ENCODE peak calls at places on chromosomes 13 and 19, in nine cellular contexts. S is activated naive CD4-positive, alpha-beta T cell treated with anti-CD3 and anti-CD28 coated beads, Interleukin-2, amount 50 U/mL, for 72 hours; F is CD4-positive, alpha-beta T cell; A is HCT116; H is psoas muscle; I is naive thymus-derived CD8-positive, alpha-beta T cell; Y is upper lobe of left lung; U is activated CD8-positive, alpha-beta memory T cell treated with anti-CD3 and anti-CD28 coated beads, Interleukin-2, amount 10 ng/mL, durations not matched to agents 7 days and 5 days; D is pancreas. K is an unnamed sample.

GRCh38 chr19:21166436-21166835 is 24.6 kb downstream of the ZNF431 start:
- ATAC-seq in S (no peak), F (no peak), A (no peak), H (no peak), I (no peak), Y (no peak), U (no peak), D (no peak), K (no peak)

GRCh38 chr19:20611866-20612265 is 46.3 kb upstream of the ZNF737 start:
- ATAC-seq in S (no peak), F (no peak), A (no peak), H (no peak), I (no peak), Y (peak; percentile 30), U (no peak), D (peak; percentile 17), K (no peak)

GRCh38 chr19:5666921-5667610 is 13.2 kb downstream of the MICOS13 start:
- ATAC-seq in S (no peak), F (no peak), A (no peak), H (no peak), I (no peak), Y (no peak), U (no peak), D (no peak), K (no peak)

GRCh38 chr13:105908581-105908980 is 626.9 kb downstream of the EFNB2 start:
- ATAC-seq in S (peak; percentile 87), F (peak; percentile 37), A (peak; percentile 47), H (no peak), I (peak; percentile 54), Y (no peak), U (peak; percentile 45), D (no peak), K (no peak)

GRCh38 chr13:48118025-48118424 is 23.1 kb upstream of the MED4 start:
- ATAC-seq in S (no peak), F (no peak), A (no peak), H (no peak), I (no peak), Y (no peak), U (no peak), D (no peak), K (no peak)

GRCh38 chr19:30214651-30215051 is 157.5 kb upstream of the ZNF536 start:
- ATAC-seq in S (peak; percentile 81), F (no peak), A (no peak), H (no peak), I (no peak), Y (no peak), U (peak; percentile 51), D (no peak), K (no peak)

GRCh38 chr13:94400874-94401273 is 78.6 kb downstream of the DCT start:
- ATAC-seq in S (no peak), F (no peak), A (no peak), H (no peak), I (no peak), Y (no peak), U (no peak), D (no peak), K (no peak)

GRCh38 chr19:15641901-15642491 is 1.3 kb downstream of the CYP4F3 start:
- ATAC-seq in S (peak; percentile 33), F (no peak), A (no peak), H (no peak), I (no peak), Y (peak; percentile 56), U (no peak), D (no peak), K (no peak)

GRCh38 chr13:92677571-92677970 is 549.0 kb upstream of the GPC6 start:
- ATAC-seq in S (no peak), F (no peak), A (no peak), H (no peak), I (no peak), Y (no peak), U (no peak), D (no peak), K (no peak)

K was measured in gastroesophageal sphincter.